ENCODE peak calls at places on chromosome 5, in five cellular contexts. R is NCI-H1092, T is GM12864, M is fibroblast of mammary gland, V is dorsolateral prefrontal cortex. I is an unnamed sample.

GRCh38 chr5:119367502-119368237 is 11.9 kb downstream of the TNFAIP8 start:
- DNase-seq in R (no peak), T (peak; percentile 65), M (peak; percentile 58), V (no peak), I (no peak)

GRCh38 chr5:5017827-5018559 is 122.1 kb upstream of the ADAMTS16 start:
- DNase-seq in R (no peak), T (no peak), M (peak; percentile 74), V (no peak), I (no peak)

GRCh38 chr5:174567506-174568141 is 156.8 kb upstream of the MSX2 start:
- DNase-seq in R (no peak), T (no peak), M (no peak), V (no peak), I (no peak)

GRCh38 chr5:98772415-98773213 is 849 bp upstream of the RGMB start:
- DNase-seq in R (peak; percentile 81), T (peak; percentile 51), M (no peak), V (peak; percentile 34), I (peak; percentile 83)

GRCh38 chr5:147095740-147096139 is 139.1 kb upstream of the STK32A start:
- DNase-seq in R (no peak), T (no peak), M (no peak), V (no peak), I (no peak)

GRCh38 chr5:150141544-150142188 is 14.0 kb downstream of the PDGFRB start:
- DNase-seq in R (no peak), T (no peak), M (peak; percentile 79), V (no peak), I (no peak)

GRCh38 chr5:151676719-151677118 is 10.0 kb downstream of the SPARC start:
- DNase-seq in R (no peak), T (no peak), M (no peak), V (no peak), I (no peak)

GRCh38 chr5:157106668-157107461 is 2.0 kb downstream of the HAVCR2 start:
- DNase-seq in R (no peak), T (no peak), M (peak; percentile 32), V (no peak), I (peak; percentile 59)

GRCh38 chr5:108238936-108239887 is 142.7 kb downstream of the FBXL17 start:
- DNase-seq in R (no peak), T (no peak), M (peak; percentile 10), V (no peak), I (no peak)

GRCh38 chr5:123119334-123119986 is 30.4 kb downstream of the PRDM6 start:
- DNase-seq in R (no peak), T (no peak), M (no peak), V (no peak), I (peak; percentile 18)

GRCh38 chr5:36875051-36875788 is 1.3 kb upstream of the NIPBL start:
- DNase-seq in R (no peak), T (no peak), M (peak; percentile 46), V (no peak), I (peak; percentile 89)

GRCh38 chr5:129541648-129542251 is 81.7 kb downstream of the ADAMTS19 start:
- DNase-seq in R (no peak), T (no peak), M (peak; percentile 63), V (no peak), I (no peak)

GRCh38 chr5:104952876-104953275 is 1390.3 kb upstream of the NUDT12 start:
- DNase-seq in R (no peak), T (no peak), M (no peak), V (no peak), I (no peak)

GRCh38 chr5:116554764-116555163 is 19.9 kb downstream of the SEMA6A start:
- DNase-seq in R (peak; percentile 16), T (no peak), M (no peak), V (no peak), I (no peak)

GRCh38 chr5:138686668-138687067 is 66.6 kb upstream of the CTNNA1 start:
- DNase-seq in R (no peak), T (no peak), M (peak; percentile 26), V (no peak), I (no peak)

GRCh38 chr5:150568663-150569062 is 60.7 kb downstream of the NDST1 start:
- DNase-seq in R (no peak), T (no peak), M (no peak), V (no peak), I (no peak)

GRCh38 chr5:36879274-36880033 is 2.9 kb downstream of the NIPBL start:
- DNase-seq in R (no peak), T (no peak), M (no peak), V (no peak), I (no peak)

GRCh38 chr5:76764374-76764773 is 48.4 kb downstream of the F2R start:
- DNase-seq in R (no peak), T (no peak), M (no peak), V (no peak), I (no peak)

GRCh38 chr5:136396886-136397285 is 31.5 kb upstream of the TRPC7 start:
- DNase-seq in R (no peak), T (no peak), M (no peak), V (no peak), I (no peak)

GRCh38 chr5:6772886-6773285 is 59.7 kb downstream of the TENT4A start:
- DNase-seq in R (no peak), T (no peak), M (peak; percentile 17), V (no peak), I (no peak)

GRCh38 chr5:147688965-147689364 is 93.6 kb downstream of the JAKMIP2 start:
- DNase-seq in R (no peak), T (no peak), M (peak; percentile 44), V (no peak), I (peak; percentile 36)

GRCh38 chr5:141597394-141597793 is 21.4 kb downstream of the DIAPH1 start:
- DNase-seq in R (no peak), T (no peak), M (no peak), V (no peak), I (no peak)

GRCh38 chr5:109688647-109688998 is 1.1 kb upstream of the MAN2A1 start:
- DNase-seq in R (no peak), T (peak; percentile 41), M (peak; percentile 63), V (no peak), I (no peak)

GRCh38 chr5:50697739-50698138 is 31.3 kb downstream of the PARP8 start:
- DNase-seq in R (no peak), T (no peak), M (no peak), V (no peak), I (no peak)

GRCh38 chr5:16916262-16916878 is 19.7 kb downstream of the MYO10 start:
- DNase-seq in R (no peak), T (no peak), M (peak; percentile 96), V (no peak), I (no peak)

GRCh38 chr5:149414405-149415244 is 35.5 kb upstream of the IL17B start:
- DNase-seq in R (no peak), T (no peak), M (peak; percentile 90), V (no peak), I (no peak)

GRCh38 chr5:158899201-158899600 is 200.5 kb downstream of the EBF1 start:
- DNase-seq in R (no peak), T (no peak), M (peak; percentile 12), V (no peak), I (no peak)